ENCODE peak calls at places on chromosomes 2 and 18, in five cellular contexts. O, B, A, U and V are unnamed samples.

GRCh38 chr18:45997689-45998088 is 30.6 kb upstream of the EPG5 start:
- DNase-seq in U (peak; percentile 15), A (no peak), O (no peak), B (peak; percentile 37), V (no peak)

GRCh38 chr2:11680901-11681721 is 11.1 kb upstream of the NTSR2 start:
- DNase-seq in O (no peak), U (no peak), A (no peak), B (no peak), V (no peak)

GRCh38 chr2:99854236-99854852 is 288.0 kb downstream of the AFF3 start:
- DNase-seq in A (no peak), U (no peak), B (no peak), O (no peak), V (no peak)

GRCh38 chr2:234091432-234091879 is 41.0 kb downstream of the SPP2 start:
- DNase-seq in A (peak; percentile 76), B (no peak), O (no peak), U (no peak), V (no peak)

GRCh38 chr2:31214638-31214915 is 2.7 kb downstream of the CAPN14 start:
- DNase-seq in A (no peak), U (no peak), O (no peak), B (no peak), V (no peak)

GRCh38 chr2:241882090-241882625 is 12.6 kb downstream of the RTP5 start:
- DNase-seq in A (no peak), O (no peak), U (no peak), B (peak; percentile 54), V (no peak)

GRCh38 chr18:12621737-12622306 is 36.1 kb downstream of the SPIRE1 start:
- DNase-seq in B (no peak), A (peak; percentile 45), U (no peak), O (no peak), V (no peak)

GRCh38 chr18:12960846-12961397 is 13.1 kb downstream of the SEH1L start:
- DNase-seq in O (no peak), U (no peak), B (no peak), A (peak; percentile 19), V (no peak)

GRCh38 chr18:59787998-59788875 is 91.0 kb upstream of the CCBE1 start:
- DNase-seq in O (peak; percentile 58), A (peak; percentile 72), B (no peak), U (no peak), V (no peak)

GRCh38 chr2:215794829-215795546 is 218.4 kb downstream of the MREG start:
- DNase-seq in B (no peak), U (no peak), O (no peak), A (peak; percentile 49), V (no peak)

GRCh38 chr2:110702981-110703380 is 25.1 kb upstream of the BUB1 start:
- DNase-seq in B (no peak), U (no peak), A (no peak), O (no peak), V (no peak)

GRCh38 chr2:188600536-188601210 is 309.0 kb downstream of the GULP1 start:
- DNase-seq in A (no peak), U (no peak), O (no peak), B (no peak), V (no peak)

GRCh38 chr2:133484106-133484505 is 84.2 kb downstream of the NCKAP5 start:
- DNase-seq in O (peak; percentile 15), U (no peak), B (no peak), A (no peak), V (no peak)

GRCh38 chr2:42105330-42106256 is 57.8 kb downstream of the PKDCC start:
- DNase-seq in A (peak; percentile 34), O (no peak), U (peak; percentile 79), B (peak; percentile 90), V (no peak)

GRCh38 chr2:98909381-98910211 is 26.4 kb downstream of the CRACDL start:
- DNase-seq in A (peak; percentile 90), B (no peak), U (no peak), O (peak; percentile 79), V (no peak)

GRCh38 chr2:102782916-102783315 is 21.1 kb downstream of the TMEM182 start:
- DNase-seq in B (no peak), O (no peak), U (no peak), A (no peak), V (no peak)

GRCh38 chr2:101732199-101732598 is 34.7 kb downstream of the MAP4K4 start:
- DNase-seq in A (no peak), U (no peak), B (no peak), O (no peak), V (no peak)

GRCh38 chr18:68454511-68455228 is 260.2 kb downstream of the TMX3 start:
- DNase-seq in O (no peak), A (peak; percentile 70), U (no peak), B (no peak), V (no peak)

GRCh38 chr2:199458017-199458805 is 472 bp upstream of the SATB2 start:
- DNase-seq in U (no peak), A (no peak), B (peak; percentile 53), O (no peak), V (no peak)

GRCh38 chr18:62616331-62616805 is 93.5 kb downstream of the ZCCHC2 start:
- DNase-seq in O (no peak), U (no peak), B (no peak), A (peak; percentile 52), V (no peak)

GRCh38 chr2:113079123-113079522 is 11.4 kb downstream of the IL1F10 start:
- DNase-seq in B (no peak), O (no peak), A (no peak), U (no peak), V (no peak)

GRCh38 chr2:71291398-71291797 is 40.2 kb upstream of the ZNF638 start:
- DNase-seq in O (no peak), B (no peak), U (no peak), A (no peak), V (no peak)

GRCh38 chr2:124426630-124427029 is 401.5 kb downstream of the CNTNAP5 start:
- DNase-seq in U (no peak), O (no peak), A (no peak), B (no peak), V (no peak)

GRCh38 chr2:186508263-186508662 is 22.2 kb downstream of the ZC3H15 start:
- DNase-seq in O (no peak), B (no peak), U (no peak), A (no peak), V (no peak)

GRCh38 chr2:173126819-173127218 is 51.2 kb downstream of the MAP3K20 start:
- DNase-seq in B (no peak), U (no peak), O (no peak), A (no peak), V (no peak)

GRCh38 chr2:190618030-190618429 is 30.9 kb upstream of the NAB1 start:
- DNase-seq in B (no peak), U (no peak), A (no peak), O (no peak), V (no peak)

GRCh38 chr18:35326695-35327387 is 17.4 kb downstream of the ZNF24 start:
- DNase-seq in U (no peak), O (no peak), B (no peak), A (no peak), V (no peak)

GRCh38 chr2:223944166-223944703 is 900 bp downstream of the WDFY1 start:
- DNase-seq in O (no peak), U (no peak), A (no peak), B (peak; percentile 20), V (no peak)

GRCh38 chr2:234446404-234447076 is 50.3 kb downstream of the ARL4C start:
- DNase-seq in O (no peak), B (peak; percentile 84), U (peak; percentile 61), A (no peak), V (peak; percentile 80)

GRCh38 chr18:44682871-44683221 is 2.2 kb downstream of the SETBP1 start:
- DNase-seq in O (no peak), B (no peak), A (no peak), U (no peak), V (no peak)

GRCh38 chr2:71882949-71883472 is 264.7 kb downstream of the CYP26B1 start:
- DNase-seq in B (no peak), A (peak; percentile 95), U (no peak), O (peak; percentile 93), V (peak; percentile 23)

GRCh38 chr2:99708231-99708630 is 218.4 kb upstream of the REV1 start:
- DNase-seq in O (no peak), A (no peak), B (no peak), U (no peak), V (no peak)

GRCh38 chr2:1673160-1673944 is 71.0 kb downstream of the PXDN start:
- DNase-seq in B (no peak), O (no peak), A (no peak), U (no peak), V (no peak)